ENCODE peak calls at places on chromosome 1, in nine cellular contexts. W, Q, N, L, A, J, G, C and F are unnamed samples. For H3K9me3, the result is how much of the 10 kb centered on the place peaks cover.

GRCh38 chr1:179146476-179146875 is 64.6 kb downstream of the TOR3A start:
- DNase-seq in W (peak), Q (no peak), N (no peak), L (no peak), A (no peak), J (no peak), G (no peak), C (no peak), F (no peak)

GRCh38 chr1:14003552-14003951 is 303.6 kb downstream of the PRDM2 start:
- DNase-seq in W (no peak), Q (no peak), N (no peak), L (no peak), A (no peak), J (no peak), G (no peak), C (no peak), F (no peak)

GRCh38 chr1:97238816-97239215 is 517.2 kb downstream of the PTBP2 start:
- DNase-seq in W (no peak), Q (no peak), N (no peak), L (no peak), A (no peak), J (no peak), G (no peak), C (no peak), F (no peak)

GRCh38 chr1:217333939-217334338 is 297.0 kb downstream of the GPATCH2 start:
- DNase-seq in W (no peak), Q (peak), N (peak), L (peak), A (no peak), J (peak), G (no peak), C (no peak), F (no peak)

GRCh38 chr1:14128096-14128495 is 428.1 kb downstream of the PRDM2 start:
- DNase-seq in W (no peak), Q (no peak), N (no peak), L (no peak), A (no peak), J (no peak), G (no peak), C (no peak), F (no peak)

GRCh38 chr1:28915036-28915895 is 897 bp downstream of the EPB41 start:
- DNase-seq in W (peak), Q (peak), N (peak), L (peak), A (peak), J (peak), G (no peak), C (no peak), F (peak)

GRCh38 chr1:244496186-244496585 is 35.1 kb downstream of the CATSPERE start:
- DNase-seq in W (no peak), Q (no peak), N (no peak), L (no peak), A (no peak), J (no peak), G (no peak), C (no peak), F (no peak)

GRCh38 chr1:9591669-9592509 is 3.2 kb downstream of the TMEM201 start:
- DNase-seq in W (no peak), Q (no peak), N (no peak), L (no peak), A (peak), J (no peak), G (peak), C (peak), F (no peak)

GRCh38 chr1:1116701-1117468 is 996 bp upstream of the C1orf159 start:
- DNase-seq in W (peak), Q (peak), N (peak), L (peak), A (no peak), J (no peak), G (peak), C (no peak), F (peak)

GRCh38 chr1:55337801-55338447 is 122.8 kb upstream of the USP24 start:
- DNase-seq in W (peak), Q (peak), N (no peak), L (peak), A (peak), J (peak), G (no peak), C (no peak), F (no peak)

GRCh38 chr1:223519116-223519515 is 125.9 kb downstream of the CCDC185 start:
- DNase-seq in W (no peak), Q (no peak), N (no peak), L (no peak), A (no peak), J (no peak), G (no peak), C (no peak), F (no peak)

GRCh38 chr1:88922214-88922613 is 30.8 kb upstream of the GTF2B start:
- DNase-seq in W (no peak), Q (peak), N (no peak), L (no peak), A (no peak), J (no peak), G (no peak), C (no peak), F (no peak)

GRCh38 chr1:15850450-15851079 is 3.1 kb downstream of the SPEN start:
- DNase-seq in W (peak), Q (no peak), N (no peak), L (no peak), A (peak), J (no peak), G (no peak), C (no peak), F (no peak)

GRCh38 chr1:147168626-147169058 is 3.6 kb downstream of the PRKAB2 start:
- DNase-seq in W (peak), Q (no peak), N (peak), L (no peak), A (peak), J (no peak), G (no peak), C (no peak), F (no peak)

GRCh38 chr1:215002471-215002870 is 80.1 kb upstream of the KCNK2 start:
- DNase-seq in W (no peak), Q (no peak), N (no peak), L (no peak), A (no peak), J (no peak), G (no peak), C (peak), F (no peak)

GRCh38 chr1:183735069-183735860 is 69.7 kb upstream of the RGL1 start:
- DNase-seq in W (no peak), Q (no peak), N (no peak), L (no peak), A (no peak), J (no peak), G (no peak), C (no peak), F (no peak)

GRCh38 chr1:75087278-75087677 is 46.9 kb upstream of the LHX8 start:
- DNase-seq in W (no peak), Q (no peak), N (no peak), L (no peak), A (no peak), J (no peak), G (no peak), C (no peak), F (no peak)

GRCh38 chr1:173193639-173194038 is 13.5 kb downstream of the TNFSF4 start:
- DNase-seq in W (peak), Q (no peak), N (no peak), L (no peak), A (no peak), J (no peak), G (no peak), C (no peak), F (no peak)

GRCh38 chr1:192343304-192343703 is 26.5 kb downstream of the RGS21 start:
- DNase-seq in W (no peak), Q (no peak), N (no peak), L (no peak), A (no peak), J (no peak), G (no peak), C (no peak), F (no peak)

GRCh38 chr1:68175621-68176398 is 56.5 kb downstream of the WLS start:
- DNase-seq in W (peak), Q (no peak), N (no peak), L (no peak), A (peak), J (no peak), G (no peak), C (no peak), F (no peak)

GRCh38 chr1:164733070-164733469 is 174.1 kb downstream of the PBX1 start:
- DNase-seq in W (no peak), Q (no peak), N (no peak), L (no peak), A (no peak), J (peak), G (no peak), C (no peak), F (no peak)

GRCh38 chr1:201916649-201917249 is 28.1 kb downstream of the SHISA4 start:
- DNase-seq in W (peak), Q (no peak), N (peak), L (no peak), A (peak), J (peak), G (peak), C (peak), F (no peak)

GRCh38 chr1:16998589-16998988 is 13.1 kb downstream of the ATP13A2 start:
- DNase-seq in W (peak), Q (no peak), N (no peak), L (no peak), A (no peak), J (no peak), G (no peak), C (no peak), F (no peak)

GRCh38 chr1:208100906-208101305 is 143.3 kb downstream of the PLXNA2 start:
- DNase-seq in W (no peak), Q (no peak), N (no peak), L (no peak), A (no peak), J (no peak), G (no peak), C (no peak), F (no peak)

GRCh38 chr1:33319186-33319948 is 1.5 kb downstream of the A3GALT2 start:
- DNase-seq in W (no peak), Q (no peak), N (no peak), L (no peak), A (no peak), J (no peak), G (no peak), C (no peak), F (no peak)

GRCh38 chr1:22738522-22738921 is 27.9 kb downstream of the EPHB2 start:
- DNase-seq in W (peak), Q (no peak), N (no peak), L (no peak), A (no peak), J (peak), G (no peak), C (no peak), F (no peak)

GRCh38 chr1:33852711-33853110 is 11.2 kb upstream of the HMGB4 start:
- DNase-seq in W (no peak), Q (no peak), N (no peak), L (no peak), A (no peak), J (no peak), G (no peak), C (no peak), F (no peak)

GRCh38 chr1:56898888-56899287 is 44.3 kb downstream of the C8A start:
- DNase-seq in W (no peak), Q (peak), N (no peak), L (no peak), A (no peak), J (no peak), G (no peak), C (no peak), F (no peak)

GRCh38 chr1:25140073-25140797 is 92.1 kb downstream of the SYF2 start:
- DNase-seq in W (no peak), Q (no peak), N (no peak), L (no peak), A (no peak), J (no peak), G (no peak), C (no peak), F (no peak)

GRCh38 chr1:168879906-168880734 is 151.1 kb upstream of the DPT start:
- DNase-seq in W (peak), Q (peak), N (peak), L (no peak), A (peak), J (no peak), G (peak), C (peak), F (no peak)

GRCh38 chr1:43591181-43591580 is 58.8 kb upstream of the KDM4A start:
- DNase-seq in W (no peak), Q (no peak), N (no peak), L (no peak), A (no peak), J (no peak), G (no peak), C (no peak), F (no peak)

GRCh38 chr1:234871039-234871709 is 257.5 kb downstream of the TOMM20 start:
- DNase-seq in W (no peak), Q (no peak), N (no peak), L (no peak), A (no peak), J (no peak), G (no peak), C (no peak), F (no peak)

GRCh38 chr1:4693891-4694290 is 39.5 kb downstream of the AJAP1 start:
- DNase-seq in W (no peak), Q (no peak), N (no peak), L (no peak), A (no peak), J (no peak), G (no peak), C (no peak), F (no peak)

GRCh38 chr1:4693316-4693715 is 38.9 kb downstream of the AJAP1 start:
- DNase-seq in W (no peak), Q (no peak), N (no peak), L (no peak), A (no peak), J (no peak), G (no peak), C (no peak), F (no peak)

GRCh38 chr1:4696161-4696745 is 41.8 kb downstream of the AJAP1 start:
- DNase-seq in W (no peak), Q (no peak), N (no peak), L (no peak), A (no peak), J (no peak), G (no peak), C (no peak), F (no peak)

GRCh38 chr1:4695241-4695640 is 40.8 kb downstream of the AJAP1 start:
- DNase-seq in W (no peak), Q (no peak), N (no peak), L (no peak), A (no peak), J (no peak), G (no peak), C (no peak), F (no peak)

DNA sequence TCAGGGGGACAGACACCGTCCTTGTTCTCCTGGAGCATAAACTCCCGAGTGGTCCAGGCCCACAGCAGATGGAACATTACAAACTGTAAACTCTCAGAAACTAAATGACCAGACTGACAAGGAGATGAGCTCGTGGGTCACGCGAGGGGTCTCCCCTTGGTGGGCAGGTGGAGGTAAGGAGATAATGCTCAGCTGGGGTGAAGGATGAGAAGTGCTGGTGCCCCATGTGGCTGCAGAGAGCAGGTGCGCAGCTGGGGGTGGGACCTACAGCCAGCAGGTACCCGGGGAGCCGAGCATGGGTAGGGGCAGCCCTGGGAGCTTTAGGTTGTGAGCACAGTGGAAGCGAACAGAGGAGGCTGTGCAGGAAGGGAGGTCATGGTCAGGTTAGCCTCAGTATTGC is 40.1 kb downstream of the AJAP1 start:
- DNase-seq in W (no peak), Q (no peak), N (no peak), L (no peak), A (no peak), J (no peak), G (no peak), C (no peak), F (no peak)
- H3K9me3 ChIP-seq in W (under half), Q (under half), N (under half), L (under half), A (under half), J (under half), G (under half), C (under half), F (under half)

GRCh38 chr1:3195480-3195815 is 126.4 kb downstream of the PRDM16 start:
- DNase-seq in W (no peak), Q (no peak), N (no peak), L (no peak), A (no peak), J (no peak), G (no peak), C (no peak), F (no peak)
- H3K9me3 ChIP-seq in W (under half), Q (under half), N (under half), L (under half), A (under half), J (under half), G (under half), C (under half), F (under half)

GRCh38 chr1:2905356-2905755 is 103.9 kb upstream of the TTC34 start:
- DNase-seq in W (no peak), Q (no peak), N (no peak), L (no peak), A (no peak), J (no peak), G (no peak), C (no peak), F (no peak)

GRCh38 chr1:2906620-2907019 is 105.1 kb upstream of the TTC34 start:
- DNase-seq in W (no peak), Q (no peak), N (no peak), L (no peak), A (no peak), J (no peak), G (no peak), C (no peak), F (no peak)

GRCh38 chr1:2906105-2906504 is 104.6 kb upstream of the TTC34 start:
- DNase-seq in W (no peak), Q (no peak), N (no peak), L (no peak), A (no peak), J (no peak), G (no peak), C (no peak), F (no peak)

GRCh38 chr1:2904191-2904590 is 102.7 kb upstream of the TTC34 start:
- DNase-seq in W (no peak), Q (no peak), N (no peak), L (no peak), A (no peak), J (no peak), G (no peak), C (no peak), F (no peak)

GRCh38 chr1:2903226-2903625 is 101.7 kb upstream of the TTC34 start:
- DNase-seq in W (no peak), Q (no peak), N (no peak), L (no peak), A (no peak), J (no peak), G (no peak), C (no peak), F (no peak)
- H3K9me3 ChIP-seq in W (under half), Q (under half), N (under half), L (under half), A (under half), J (under half), G (under half), C (under half), F (under half)

GRCh38 chr1:194267021-194267420 is 1080.6 kb upstream of the B3GALT2 start:
- DNase-seq in W (no peak), Q (no peak), N (no peak), L (no peak), A (no peak), J (no peak), G (no peak), C (no peak), F (no peak)

GRCh38 chr1:194273660-194274059 is 1087.2 kb upstream of the B3GALT2 start:
- DNase-seq in W (no peak), Q (no peak), N (no peak), L (no peak), A (no peak), J (no peak), G (no peak), C (no peak), F (no peak)

DNA sequence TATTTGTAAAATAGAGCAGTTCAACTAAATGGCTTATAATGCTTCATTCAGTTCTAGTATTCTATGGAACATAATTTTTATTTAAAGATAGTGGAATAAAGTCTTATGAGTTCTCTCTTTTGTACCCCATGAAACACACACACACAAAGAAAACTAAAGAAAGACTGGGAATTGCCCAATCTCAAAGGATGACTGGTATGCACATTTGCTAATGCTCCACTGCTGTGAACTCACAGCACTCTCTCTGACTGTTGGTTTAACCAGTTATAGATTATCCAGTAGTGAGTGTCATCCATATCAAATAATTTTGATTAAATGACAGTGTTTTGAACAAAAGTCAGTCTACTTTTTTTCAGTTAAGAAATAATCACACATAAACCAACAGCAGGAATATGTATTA is 1082.4 kb upstream of the B3GALT2 start:
- DNase-seq in W (no peak), Q (no peak), N (no peak), L (peak), A (no peak), J (no peak), G (no peak), C (no peak), F (no peak)
- H3K9me3 ChIP-seq in W (under half), Q (under half), N (under half), L (under half), A (under half), J (under half), G (under half), C (under half), F (under half)

GRCh38 chr1:227622739-227623475 is 59.6 kb downstream of the ZNF678 start:
- DNase-seq in W (no peak), Q (no peak), N (no peak), L (no peak), A (no peak), J (no peak), G (no peak), C (no peak), F (no peak)

GRCh38 chr1:227621211-227621610 is 57.9 kb downstream of the ZNF678 start:
- DNase-seq in W (no peak), Q (no peak), N (no peak), L (no peak), A (no peak), J (no peak), G (no peak), C (no peak), F (no peak)
- H3K9me3 ChIP-seq in W (under half), Q (under half), N (under half), L (half or more), A (under half), J (half or more), G (under half), C (under half), F (under half)

GRCh38 chr1:2880812-2881295 is 79.4 kb upstream of the TTC34 start:
- DNase-seq in W (no peak), Q (no peak), N (no peak), L (no peak), A (no peak), J (no peak), G (no peak), C (no peak), F (no peak)

GRCh38 chr1:2879026-2879425 is 77.5 kb upstream of the TTC34 start:
- DNase-seq in W (no peak), Q (no peak), N (no peak), L (no peak), A (no peak), J (no peak), G (no peak), C (no peak), F (no peak)

GRCh38 chr1:2881556-2881955 is 80.1 kb upstream of the TTC34 start:
- DNase-seq in W (no peak), Q (no peak), N (no peak), L (no peak), A (no peak), J (no peak), G (no peak), C (no peak), F (no peak)

GRCh38 chr1:2879591-2879990 is 78.1 kb upstream of the TTC34 start:
- DNase-seq in W (no peak), Q (no peak), N (no peak), L (no peak), A (no peak), J (no peak), G (no peak), C (no peak), F (no peak)

GRCh38 chr1:2880086-2880485 is 78.6 kb upstream of the TTC34 start:
- DNase-seq in W (no peak), Q (no peak), N (no peak), L (no peak), A (no peak), J (no peak), G (no peak), C (no peak), F (no peak)
- H3K9me3 ChIP-seq in W (under half), Q (under half), N (under half), L (under half), A (under half), J (under half), G (under half), C (under half), F (under half)